ENCODE peak calls at places on chromosomes 3 and 15, in five cellular contexts. X, S, G, N and C are unnamed samples.

GRCh38 chr3:151008699-151009098 is 36.2 kb upstream of the CLRN1 start:
- DNase-seq in N (no peak), S (no peak), G (peak), X (peak), C (no peak)

GRCh38 chr3:41053220-41053619 is 146.1 kb upstream of the CTNNB1 start:
- DNase-seq in N (no peak), G (no peak), S (no peak), X (no peak), C (no peak)

GRCh38 chr3:53941174-53941573 is 49.5 kb upstream of the SELENOK start:
- DNase-seq in X (peak), G (peak), N (no peak), S (no peak), C (no peak)

GRCh38 chr3:125359700-125360099 is 15.4 kb downstream of the ZNF148 start:
- DNase-seq in G (no peak), N (no peak), S (no peak), X (no peak), C (no peak)

GRCh38 chr15:70244978-70245542 is 147.3 kb upstream of the TLE3 start:
- DNase-seq in G (no peak), S (no peak), X (no peak), N (no peak), C (no peak)

GRCh38 chr15:68658151-68658550 is 79.4 kb downstream of the CORO2B start:
- DNase-seq in X (no peak), N (no peak), G (no peak), S (peak), C (no peak)

GRCh38 chr3:17833786-17834559 is 91.5 kb upstream of the TBC1D5 start:
- DNase-seq in G (no peak), S (no peak), N (no peak), X (no peak), C (no peak)

GRCh38 chr3:170563712-170564423 is 22.0 kb downstream of the SLC7A14 start:
- DNase-seq in N (no peak), X (peak), S (no peak), G (peak), C (no peak)

GRCh38 chr3:24586920-24587319 is 92.3 kb upstream of the THRB start:
- DNase-seq in S (no peak), G (no peak), X (no peak), N (no peak), C (no peak)

GRCh38 chr3:170532573-170532972 is 53.3 kb downstream of the SLC7A14 start:
- DNase-seq in N (no peak), S (no peak), X (no peak), G (no peak), C (no peak)

GRCh38 chr3:117407317-117407716 is 697.7 kb downstream of the TUSC7 start:
- DNase-seq in G (peak), X (peak), S (no peak), N (no peak), C (no peak)

GRCh38 chr15:57865294-57865693 is 158.8 kb downstream of the POLR2M start:
- DNase-seq in X (no peak), N (no peak), G (peak), S (no peak), C (no peak)

GRCh38 chr3:108153451-108153981 is 62.7 kb upstream of the CD47 start:
- DNase-seq in S (no peak), N (no peak), G (peak), X (peak), C (no peak)

GRCh38 chr15:85406916-85407315 is 26.5 kb downstream of the AKAP13 start:
- DNase-seq in S (no peak), X (no peak), G (peak), N (no peak), C (no peak)

GRCh38 chr3:160409812-160410610 is 10.6 kb downstream of the SMC4 start:
- DNase-seq in G (peak), S (no peak), X (no peak), N (no peak), C (no peak)

GRCh38 chr15:38440353-38441129 is 13.4 kb upstream of the FAM98B start:
- DNase-seq in X (peak), S (no peak), N (no peak), G (peak), C (no peak)

GRCh38 chr15:44069489-44069888 is 125.6 kb downstream of the FRMD5 start:
- DNase-seq in X (no peak), N (no peak), G (no peak), S (no peak), C (no peak)

GRCh38 chr15:101315736-101316135 is 20.7 kb upstream of the SNRPA1 start:
- DNase-seq in N (no peak), G (no peak), S (no peak), X (no peak), C (no peak)

DNA sequence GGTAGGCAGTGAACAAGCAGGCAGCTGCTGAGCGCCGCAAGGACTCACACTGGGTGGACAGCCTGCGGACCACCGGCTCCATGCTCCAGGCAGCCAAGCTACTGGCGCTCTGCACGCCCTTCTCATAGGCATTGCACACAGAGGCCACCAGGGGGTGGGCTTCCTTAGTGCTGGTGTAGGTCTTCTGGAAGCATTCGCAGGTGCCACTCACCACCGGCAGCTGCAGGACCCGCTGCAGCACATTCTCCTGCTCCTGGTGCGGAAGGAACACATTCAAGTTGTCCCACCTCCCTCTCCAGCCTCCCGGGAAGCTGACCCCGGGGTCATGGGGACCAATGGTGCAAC is 6.0 kb downstream of the PLIN1 start:
- DNase-seq in G (peak), N (no peak), X (no peak), S (no peak), C (no peak)
- TF ChIP-seq CTCF in G (peak), N (no peak), X (peak), S (peak), C (peak)

GRCh38 chr15:42984534-42985034 is 64.0 kb upstream of the TTBK2 start:
- DNase-seq in G (no peak), S (no peak), N (no peak), X (no peak), C (no peak)
- TF ChIP-seq CTCF in G (no peak), S (peak), N (no peak), X (no peak), C (peak)

DNA sequence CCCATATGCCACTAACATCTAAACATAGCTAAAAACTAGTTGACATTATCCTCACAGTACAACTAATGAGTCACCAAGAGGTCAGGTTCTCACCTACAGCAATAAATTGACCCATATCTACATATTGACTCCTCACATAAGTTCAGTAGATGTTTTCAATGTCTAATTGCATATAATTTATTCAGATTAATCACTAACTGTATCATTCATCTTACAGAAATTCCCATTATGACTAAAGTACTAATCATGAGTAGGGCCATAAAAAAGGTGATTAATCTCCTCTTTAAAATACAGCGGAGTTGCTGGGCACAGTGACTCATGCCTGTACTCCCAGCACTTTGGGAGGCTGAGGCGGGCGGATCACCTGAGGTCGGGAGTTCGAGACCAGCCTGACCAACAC is 82.4 kb upstream of the ST3GAL6 start:
- DNase-seq in N (no peak), S (no peak), X (no peak), G (no peak), C (no peak)
- TF ChIP-seq CTCF in N (no peak), S (no peak), X (no peak), G (no peak), C (no peak)

GRCh38 chr3:163273694-163274093 is 1777.1 kb downstream of the OTOL1 start:
- DNase-seq in N (no peak), G (no peak), S (no peak), X (no peak), C (no peak)
- TF ChIP-seq CTCF in N (no peak), G (no peak), S (no peak), X (no peak), C (peak)

GRCh38 chr3:192449036-192449435 is 278.3 kb downstream of the FGF12 start:
- DNase-seq in S (no peak), X (no peak), N (no peak), G (peak), C (no peak)
- TF ChIP-seq CTCF in S (no peak), X (peak), N (no peak), G (peak), C (peak)

GRCh38 chr3:25863560-25863959 is 73.7 kb downstream of the OXSM start:
- DNase-seq in X (no peak), N (no peak), S (no peak), G (no peak), C (no peak)
- TF ChIP-seq CTCF in X (peak), N (no peak), S (no peak), G (peak), C (peak)

GRCh38 chr3:37127340-37127739 is 47.0 kb downstream of the LRRFIP2 start:
- DNase-seq in X (no peak), S (no peak), G (no peak), N (no peak), C (no peak)
- TF ChIP-seq CTCF in X (no peak), S (no peak), G (no peak), N (no peak), C (no peak)

DNA sequence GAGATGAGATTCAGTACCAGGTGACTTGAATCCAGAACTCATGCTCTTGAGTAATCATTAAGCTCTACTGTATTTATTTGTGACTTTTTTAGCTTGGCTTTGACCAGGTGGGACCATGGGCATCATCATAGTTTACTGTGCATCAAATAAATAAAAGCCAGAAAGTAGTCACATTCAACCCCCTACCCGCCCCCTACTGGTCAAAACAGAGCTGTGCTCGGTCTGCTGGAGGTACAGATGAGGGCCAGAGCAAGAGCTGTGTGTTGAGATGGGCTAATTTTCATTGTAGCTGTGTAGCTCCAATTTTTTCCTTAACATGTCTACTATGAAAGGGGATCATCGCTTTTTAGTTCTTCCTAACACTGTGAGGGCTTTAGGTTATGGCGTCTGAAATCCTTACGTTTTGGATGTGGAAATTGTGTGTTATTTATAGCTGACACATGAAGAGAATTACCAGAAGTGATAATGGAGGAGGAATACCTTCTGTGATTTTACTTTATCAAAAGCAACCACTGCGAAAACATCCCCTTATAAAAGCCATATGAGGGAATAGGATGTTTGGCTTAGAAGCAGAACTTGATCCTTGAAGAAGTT is 375.1 kb downstream of the PTPRG start:
- DNase-seq in X (peak), G (peak), N (no peak), S (no peak), C (no peak)
- TF ChIP-seq CTCF in X (peak), G (peak), N (no peak), S (peak), C (peak)

DNA sequence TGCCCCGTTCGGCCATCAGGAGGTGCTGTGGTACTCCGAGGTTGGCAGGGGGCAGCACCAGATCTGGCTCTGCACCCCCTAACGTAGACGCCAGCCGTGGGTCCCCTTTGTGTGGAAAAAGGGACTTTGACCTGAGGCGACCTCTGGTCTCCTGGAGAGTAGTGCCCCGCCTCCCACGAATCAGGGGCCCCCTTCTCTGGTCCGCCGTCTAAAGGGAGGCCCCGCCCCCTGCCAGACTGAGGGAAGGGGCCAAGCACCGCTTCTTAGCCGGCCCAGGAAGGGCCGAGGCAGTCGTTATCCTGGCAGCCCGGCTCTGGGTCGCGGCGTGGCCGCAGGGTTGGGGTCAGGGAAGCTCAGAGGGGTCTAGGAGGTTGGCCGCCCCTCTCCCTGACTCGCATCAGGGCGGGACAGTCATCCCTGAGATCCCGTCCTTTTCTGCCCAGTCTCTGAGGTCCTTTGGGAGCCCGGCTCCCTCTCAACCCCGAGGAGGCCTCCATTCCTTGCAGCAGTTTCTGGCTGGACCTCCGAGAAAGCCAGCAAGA is 630 bp downstream of the HYAL2 start:
- DNase-seq in X (no peak), G (no peak), S (no peak), N (no peak), C (no peak)
- TF ChIP-seq CTCF in X (peak), G (peak), S (peak), N (no peak), C (peak)